ENCODE peak calls at places on chromosomes 1 and 21, in seven cellular contexts. D is tibial artery, F is AG04450, J is HCT116, Y is pancreas, C is cardiac muscle cell, S is H1. Z is an unnamed sample.

GRCh38 chr1:205454903-205455335 is 926 bp downstream of the BLACAT1 start:
- DNase-seq in J (no peak), S (peak), Y (no peak), F (no peak), D (no peak), C (no peak), Z (no peak)

GRCh38 chr1:227728059-227728891 is 6.8 kb downstream of the JMJD4 start:
- DNase-seq in Y (peak), C (peak), F (no peak), D (peak), S (peak), J (peak), Z (no peak)

GRCh38 chr1:46805755-46806154 is 6.9 kb downstream of the CYP4B1 start:
- DNase-seq in C (no peak), S (no peak), D (no peak), J (no peak), F (no peak), Y (no peak), Z (no peak)

GRCh38 chr1:22117851-22118250 is 25.0 kb downstream of the WNT4 start:
- DNase-seq in S (no peak), J (no peak), D (no peak), C (peak), F (no peak), Y (no peak), Z (no peak)

GRCh38 chr1:54400321-54400720 is 5.9 kb downstream of the SSBP3 start:
- DNase-seq in D (no peak), J (no peak), C (no peak), S (no peak), F (no peak), Y (no peak), Z (no peak)

GRCh38 chr1:182570611-182570970 is 18.5 kb downstream of the RNASEL start:
- DNase-seq in C (no peak), J (no peak), S (no peak), F (no peak), D (no peak), Y (no peak), Z (no peak)

GRCh38 chr1:160197231-160197630 is 6.9 kb downstream of the CASQ1 start:
- DNase-seq in D (no peak), Y (no peak), F (no peak), S (no peak), J (no peak), C (no peak), Z (no peak)

GRCh38 chr1:91575909-91576519 is 75.4 kb downstream of the CDC7 start:
- DNase-seq in J (no peak), S (no peak), C (no peak), D (no peak), Y (no peak), F (no peak), Z (no peak)

GRCh38 chr1:61183471-61184034 is 101.2 kb downstream of the NFIA start:
- DNase-seq in Y (no peak), C (peak), D (peak), S (no peak), J (no peak), F (no peak), Z (no peak)

GRCh38 chr1:32665915-32666314 is 14.9 kb downstream of the RBBP4 start:
- DNase-seq in F (no peak), D (no peak), C (no peak), S (no peak), J (no peak), Y (no peak), Z (no peak)

GRCh38 chr1:19569786-19570185 is 74.3 kb upstream of the NBL1 start:
- DNase-seq in C (peak), S (no peak), D (no peak), Y (no peak), F (peak), J (no peak), Z (no peak)

GRCh38 chr1:179087665-179088064 is 5.8 kb downstream of the TOR3A start:
- DNase-seq in C (peak), Y (no peak), D (no peak), J (no peak), F (no peak), S (peak), Z (no peak)

GRCh38 chr1:8858888-8859706 is 19.4 kb downstream of the ENO1 start:
- DNase-seq in Y (no peak), F (no peak), D (peak), J (no peak), S (no peak), C (peak), Z (no peak)

GRCh38 chr1:175232335-175232734 is 39.8 kb upstream of the KIAA0040 start:
- DNase-seq in C (no peak), Y (no peak), J (no peak), S (no peak), F (no peak), D (no peak), Z (no peak)

GRCh38 chr1:54695764-54696163 is 19.9 kb upstream of the TTC4 start:
- DNase-seq in J (no peak), C (no peak), S (no peak), D (no peak), Y (no peak), F (no peak), Z (no peak)

GRCh38 chr21:44024895-44025353 is 12.8 kb downstream of the TRAPPC10 start:
- DNase-seq in C (peak), J (no peak), D (peak), S (no peak), F (peak), Y (peak), Z (peak)

GRCh38 chr1:8409107-8409506 is 91.2 kb downstream of the SLC45A1 start:
- DNase-seq in S (no peak), C (peak), F (no peak), Y (no peak), D (no peak), J (no peak), Z (no peak)

GRCh38 chr1:213041443-213041842 is 9.6 kb upstream of the RPS6KC1 start:
- DNase-seq in J (no peak), Y (no peak), C (peak), S (no peak), F (no peak), D (no peak), Z (no peak)

GRCh38 chr1:119912963-119913362 is 16.6 kb upstream of the ADAM30 start:
- DNase-seq in S (no peak), Y (no peak), F (no peak), J (no peak), D (no peak), C (no peak), Z (no peak)

GRCh38 chr1:243956448-243956847 is 94.6 kb upstream of the ZBTB18 start:
- DNase-seq in Y (no peak), C (no peak), J (no peak), S (no peak), D (no peak), F (no peak), Z (no peak)

GRCh38 chr1:204072951-204073836 is at the start of gene SOX13:
- DNase-seq in F (peak), S (peak), C (peak), J (peak), Y (peak), D (peak), Z (no peak)

GRCh38 chr1:164857439-164857838 is 298.5 kb downstream of the PBX1 start:
- DNase-seq in C (no peak), J (no peak), D (no peak), S (no peak), Y (no peak), F (no peak), Z (no peak)

GRCh38 chr1:84260852-84261518 is 40.5 kb upstream of the SAMD13 start:
- DNase-seq in D (no peak), J (no peak), Y (no peak), S (no peak), C (no peak), F (no peak), Z (no peak)

GRCh38 chr21:45286671-45287437 is 841 bp downstream of the POFUT2 start:
- DNase-seq in S (peak), C (no peak), D (peak), F (no peak), J (no peak), Y (peak), Z (no peak)

GRCh38 chr1:161843156-161843555 is 77.0 kb downstream of the ATF6 start:
- DNase-seq in F (no peak), J (no peak), C (peak), Y (no peak), D (no peak), S (no peak), Z (no peak)

GRCh38 chr1:31095298-31095981 is 29.9 kb upstream of the PUM1 start:
- DNase-seq in D (no peak), F (peak), S (no peak), C (peak), J (no peak), Y (no peak), Z (no peak)

GRCh38 chr21:39799178-39799577 is 54.2 kb downstream of the IGSF5 start:
- DNase-seq in F (no peak), Y (peak), D (no peak), S (no peak), J (no peak), C (no peak), Z (no peak)

GRCh38 chr21:37654596-37654995 is 261.7 kb downstream of the KCNJ6 start:
- DNase-seq in S (no peak), J (no peak), D (no peak), F (no peak), Y (no peak), C (no peak), Z (no peak)

GRCh38 chr1:21124846-21125245 is 51.9 kb downstream of the EIF4G3 start:
- DNase-seq in D (no peak), S (no peak), F (peak), Y (no peak), J (no peak), C (peak), Z (no peak)

GRCh38 chr1:71357708-71358107 is 276.9 kb upstream of the ZRANB2 start:
- DNase-seq in S (peak), Y (no peak), J (no peak), C (peak), F (no peak), D (no peak), Z (no peak)

GRCh38 chr1:4131734-4132133 is 231.7 kb upstream of the C1orf174 start:
- DNase-seq in S (no peak), D (no peak), F (no peak), J (no peak), Y (no peak), C (no peak), Z (no peak)

GRCh38 chr1:99086057-99086456 is 81.4 kb upstream of the PLPPR5 start:
- DNase-seq in Y (no peak), C (no peak), S (no peak), J (no peak), D (no peak), F (no peak), Z (no peak)
- TF ChIP-seq CTCF in Y (no peak), C (no peak), S (no peak), J (no peak), D (no peak), F (no peak), Z (no peak)

GRCh38 chr1:52264530-52265115 is 101.4 kb downstream of the CC2D1B start:
- DNase-seq in S (no peak), Y (no peak), J (no peak), F (no peak), D (no peak), C (peak), Z (no peak)
- TF ChIP-seq CTCF in S (peak), Y (no peak), J (peak), F (peak), D (no peak), C (no peak), Z (no peak)

GRCh38 chr21:29499734-29500343 is 201.1 kb downstream of the BACH1 start:
- DNase-seq in C (peak), S (peak), J (peak), F (no peak), Y (no peak), D (no peak), Z (no peak)
- TF ChIP-seq CTCF in C (peak), S (peak), J (peak), F (peak), Y (peak), D (no peak), Z (peak)

DNA sequence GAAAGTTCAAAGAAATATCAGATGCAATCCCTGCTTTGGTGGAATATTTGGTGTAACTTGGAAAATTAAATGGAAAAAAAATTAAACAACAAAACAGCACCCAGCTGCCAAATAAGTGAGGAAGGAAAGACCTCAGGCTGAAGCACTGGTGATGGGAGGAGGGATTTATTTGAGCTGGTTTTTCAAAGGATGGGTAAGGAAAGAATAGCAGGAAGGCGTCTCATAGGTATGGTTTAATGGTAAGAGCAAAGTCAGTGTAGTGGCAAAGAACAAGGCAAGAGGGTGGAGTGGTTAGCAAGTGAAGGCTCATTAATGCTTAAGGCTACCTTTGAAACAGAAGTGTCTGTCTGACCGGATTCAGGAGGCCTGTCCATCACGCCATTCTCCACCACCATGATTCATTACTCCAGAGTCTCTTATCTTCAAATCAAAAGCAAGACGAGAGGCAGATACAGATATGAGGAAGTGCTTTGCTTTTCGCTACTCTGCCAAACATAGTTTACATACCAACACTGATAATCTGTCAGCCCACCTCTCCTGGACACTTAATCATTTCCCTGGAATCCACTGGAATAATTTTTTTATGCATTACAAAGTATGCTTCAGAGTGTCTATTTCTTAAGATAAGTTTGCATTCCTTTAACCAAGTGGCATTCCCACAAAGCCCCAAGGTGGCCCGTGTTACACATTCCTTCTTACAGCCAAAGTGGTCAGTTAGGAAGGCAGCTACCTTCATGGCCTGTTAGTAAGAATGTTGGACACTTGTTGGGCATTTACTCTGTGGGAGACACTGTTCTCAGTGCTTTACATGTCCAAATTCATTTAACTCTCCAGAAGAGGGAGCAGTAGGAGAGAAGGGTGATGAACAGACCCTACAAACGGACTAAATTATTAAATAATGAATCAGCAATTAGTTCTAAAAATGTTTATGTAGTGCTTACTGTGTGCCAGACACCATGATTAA is 146.6 kb downstream of the ROR1 start:
- DNase-seq in F (peak), C (peak), J (no peak), S (no peak), D (no peak), Y (no peak), Z (no peak)
- TF ChIP-seq CTCF in F (peak), C (peak), J (peak), S (peak), D (no peak), Y (no peak), Z (no peak)

DNA sequence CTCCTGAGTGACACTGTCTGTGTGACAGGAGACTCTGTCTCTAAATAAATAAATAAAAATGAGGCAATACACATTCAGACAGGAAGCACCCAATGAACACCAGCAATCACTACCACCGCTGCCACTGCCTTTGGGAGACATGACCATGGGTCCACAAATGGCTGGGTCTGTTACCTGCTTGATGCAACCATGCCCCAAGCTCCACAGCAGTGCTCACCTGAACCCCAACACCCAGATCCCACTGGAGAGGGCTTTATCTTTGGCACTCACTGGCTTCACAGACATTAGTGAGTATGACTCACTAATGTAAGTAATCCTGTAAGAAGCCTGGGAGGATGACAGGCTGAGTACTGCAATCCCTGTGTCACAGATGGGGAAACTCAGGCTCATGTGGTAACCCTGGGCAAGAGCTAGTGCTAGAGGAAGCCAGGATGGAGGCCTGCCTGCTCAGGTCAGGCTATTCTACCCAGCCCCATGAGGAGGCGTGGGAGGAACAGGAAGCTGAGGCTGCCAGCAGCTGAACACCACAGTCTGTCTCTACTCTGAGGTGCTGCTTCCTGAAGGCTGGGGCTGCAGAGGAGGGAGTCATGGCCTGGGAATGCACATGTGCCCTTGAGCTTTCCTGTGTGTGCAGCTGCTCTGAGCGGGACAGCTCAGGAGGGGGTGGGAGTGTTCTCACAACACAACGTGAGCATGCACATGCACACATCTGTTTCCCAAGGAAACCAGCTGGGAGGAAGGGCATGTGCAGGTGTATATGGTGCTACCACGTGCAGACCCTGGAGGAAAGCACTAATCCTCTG is 43.0 kb downstream of the SLC9A1 start:
- DNase-seq in F (peak), J (peak), Y (no peak), D (peak), C (peak), S (no peak), Z (peak)
- TF ChIP-seq CTCF in F (peak), J (peak), Y (no peak), D (no peak), C (peak), S (no peak), Z (peak)

GRCh38 chr1:109370712-109371270 is 26.9 kb downstream of the SORT1 start:
- DNase-seq in C (peak), F (peak), J (no peak), D (no peak), Y (no peak), S (no peak), Z (no peak)
- TF ChIP-seq CTCF in C (no peak), F (no peak), J (no peak), D (no peak), Y (no peak), S (no peak), Z (no peak)